ENCODE peak calls at places on chromosomes 16 and 17, in four cellular contexts. T is naive thymus-derived CD4-positive, alpha-beta T cell; J is DND-41; M is choroid plexus epithelial cell. Z is an unnamed sample.

GRCh38 chr17:79279320-79279719 is 204.7 kb downstream of the ENGASE start:
- DNase-seq in T (no peak), M (no peak), J (no peak), Z (no peak)

GRCh38 chr17:1598399-1599095 is 30.1 kb downstream of the SLC43A2 start:
- DNase-seq in M (no peak), J (no peak), T (no peak), Z (no peak)

GRCh38 chr17:36847293-36847645 is 90.0 kb upstream of the LHX1 start:
- DNase-seq in T (no peak), M (no peak), J (no peak), Z (no peak)

GRCh38 chr17:21425736-21426135 is 49.6 kb downstream of the KCNJ12 start:
- DNase-seq in T (no peak), J (no peak), M (no peak), Z (no peak)

GRCh38 chr16:1048442-1049112 is 24.0 kb upstream of the SSTR5 start:
- DNase-seq in T (no peak), M (peak), J (peak), Z (no peak)

GRCh38 chr16:51146256-51146924 is 4.7 kb downstream of the SALL1 start:
- DNase-seq in T (no peak), J (no peak), M (peak), Z (no peak)

GRCh38 chr17:32769846-32770245 is 107.1 kb downstream of the MYO1D start:
- DNase-seq in J (no peak), M (peak), T (no peak), Z (no peak)

GRCh38 chr17:2844386-2844785 is 48.1 kb downstream of the RAP1GAP2 start:
- DNase-seq in T (no peak), M (peak), J (no peak), Z (no peak)

GRCh38 chr17:76996741-76997694 is 128.8 kb downstream of the MGAT5B start:
- DNase-seq in J (peak), M (no peak), T (peak), Z (no peak)

GRCh38 chr16:83899272-83899897 is 470 bp downstream of the MLYCD start:
- DNase-seq in M (peak), J (peak), T (peak), Z (peak)

GRCh38 chr16:81519298-81520150 is 74.9 kb downstream of the CMIP start:
- DNase-seq in T (no peak), J (no peak), M (no peak), Z (peak)

GRCh38 chr16:50036426-50036825 is 11.4 kb downstream of the CNEP1R1 start:
- DNase-seq in M (no peak), T (no peak), J (no peak), Z (no peak)

GRCh38 chr17:15649861-15650391 is 30.4 kb upstream of the FBXW10B start:
- DNase-seq in T (no peak), M (peak), J (no peak), Z (no peak)

GRCh38 chr16:71255721-71256120 is 25.2 kb upstream of the HYDIN start:
- DNase-seq in M (no peak), T (no peak), J (no peak), Z (no peak)